ENCODE peak calls at places on chromosomes 7 and 10, in five cellular contexts. V, L, O, H and K are unnamed samples.

GRCh38 chr7:81469299-81470083 is 300.4 kb downstream of the HGF start:
- DNase-seq in V (no peak), H (no peak), O (no peak), L (no peak), K (no peak)

GRCh38 chr7:128076831-128077271 is 45.6 kb upstream of the LRRC4 start:
- DNase-seq in H (peak; percentile 65), O (no peak), V (peak; percentile 71), L (no peak), K (no peak)

GRCh38 chr10:22931948-22932347 is 4.1 kb downstream of the ARMC3 start:
- DNase-seq in H (no peak), L (peak; percentile 6), V (peak; percentile 32), O (no peak), K (peak; percentile 21)

GRCh38 chr10:132173185-132173584 is 13.6 kb upstream of the DPYSL4 start:
- DNase-seq in H (no peak), O (no peak), L (no peak), V (no peak), K (no peak)

GRCh38 chr7:133955208-133955607 is 171.9 kb upstream of the LRGUK start:
- DNase-seq in V (no peak), L (no peak), H (no peak), O (no peak), K (no peak)

GRCh38 chr10:29522038-29522855 is 112.5 kb downstream of the SVIL start:
- DNase-seq in V (no peak), L (no peak), H (no peak), O (no peak), K (no peak)

GRCh38 chr7:138876326-138876725 is 78.3 kb upstream of the ATP6V0A4 start:
- DNase-seq in H (no peak), V (no peak), O (no peak), L (no peak), K (no peak)

GRCh38 chr10:74058658-74059057 is 60.7 kb downstream of the VCL start:
- DNase-seq in H (no peak), L (peak; percentile 59), O (no peak), V (peak; percentile 46), K (no peak)

GRCh38 chr7:56062382-56062781 is 1.7 kb upstream of the SUMF2 start:
- DNase-seq in H (no peak), V (peak; percentile 33), O (peak; percentile 44), L (no peak), K (no peak)

GRCh38 chr7:78607099-78607498 is 808.5 kb downstream of the PHTF2 start:
- DNase-seq in H (no peak), O (no peak), V (peak; percentile 2), L (peak; percentile 15), K (no peak)

GRCh38 chr7:24580283-24580946 is 7.2 kb downstream of the PALS2 start:
- DNase-seq in L (no peak), V (no peak), O (no peak), H (no peak), K (no peak)

GRCh38 chr10:104323721-104324686 is 14.3 kb downstream of the ITPRIP start:
- DNase-seq in O (no peak), V (no peak), H (peak; percentile 50), L (no peak), K (no peak)

GRCh38 chr7:84200859-84201258 is 6.3 kb upstream of the SEMA3A start:
- DNase-seq in O (peak; percentile 36), L (no peak), H (no peak), V (no peak), K (no peak)

GRCh38 chr7:146146866-146147265 is 30.3 kb downstream of the CNTNAP2 start:
- DNase-seq in V (no peak), H (no peak), L (no peak), O (no peak), K (no peak)

GRCh38 chr7:135597181-135597925 is 39.6 kb downstream of the NUP205 start:
- DNase-seq in V (no peak), H (no peak), O (no peak), L (no peak), K (no peak)

GRCh38 chr7:139666501-139666900 is 111.3 kb downstream of the HIPK2 start:
- DNase-seq in L (no peak), V (no peak), O (no peak), H (no peak), K (no peak)

GRCh38 chr10:101330236-101331225 is 23.4 kb upstream of the BTRC start:
- DNase-seq in L (no peak), O (peak; percentile 15), V (no peak), H (no peak), K (peak; percentile 66)

GRCh38 chr7:149662591-149663095 is 110.7 kb downstream of the ZNF467 start:
- DNase-seq in V (peak; percentile 88), L (peak; percentile 80), H (no peak), O (no peak), K (no peak)

GRCh38 chr10:124560377-124560776 is 98.8 kb downstream of the LHPP start:
- DNase-seq in V (no peak), H (peak; percentile 88), L (no peak), O (peak; percentile 16), K (no peak)

GRCh38 chr7:144835166-144835611 is 664 bp downstream of the TPK1 start:
- DNase-seq in H (peak; percentile 72), L (peak; percentile 64), V (peak; percentile 45), O (no peak), K (no peak)

DNA sequence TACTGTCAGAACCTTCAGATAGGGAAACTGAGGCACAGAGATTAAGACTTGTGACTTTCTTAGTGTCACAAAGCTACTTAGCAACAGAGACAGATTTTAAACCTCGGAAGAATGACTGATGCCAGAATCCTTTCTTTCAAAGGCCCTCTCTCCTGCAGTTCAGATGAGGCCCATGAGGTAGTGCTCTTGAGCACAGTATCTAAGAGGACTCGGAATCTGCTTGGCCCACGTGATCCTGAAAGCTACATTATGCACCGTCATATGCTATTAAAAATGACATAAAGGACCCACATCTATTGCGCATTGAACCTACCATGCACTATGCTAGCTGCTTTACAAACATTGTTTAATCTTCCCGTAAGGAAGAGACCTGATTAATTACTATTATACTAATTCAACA is 355.9 kb downstream of the SFMBT2 start:
- DNase-seq in H (no peak), V (no peak), O (no peak), L (peak; percentile 28), K (peak; percentile 23)
- TF ChIP-seq CTCF in H (no peak), V (no peak), O (peak; percentile 52), L (peak; percentile 25), K (no peak)

GRCh38 chr7:16926283-16926682 is 44.5 kb upstream of the AGR3 start:
- DNase-seq in L (peak; percentile 28), V (peak; percentile 57), O (no peak), H (no peak), K (no peak)
- TF ChIP-seq CTCF in L (peak; percentile 49), V (peak; percentile 72), O (peak; percentile 81), H (peak; percentile 60), K (peak; percentile 74)

GRCh38 chr7:108248418-108248817 is 118.3 kb upstream of the LAMB4 start:
- DNase-seq in L (no peak), V (no peak), O (no peak), H (no peak), K (no peak)

GRCh38 chr7:108244110-108244509 is 113.9 kb upstream of the LAMB4 start:
- DNase-seq in L (no peak), H (no peak), O (no peak), V (no peak), K (no peak)

GRCh38 chr7:108247646-108248045 is 117.5 kb upstream of the LAMB4 start:
- DNase-seq in V (no peak), H (no peak), L (no peak), O (no peak), K (no peak)

GRCh38 chr7:108245523-108246226 is 115.5 kb upstream of the LAMB4 start:
- DNase-seq in V (no peak), H (no peak), L (no peak), O (no peak), K (no peak)

DNA sequence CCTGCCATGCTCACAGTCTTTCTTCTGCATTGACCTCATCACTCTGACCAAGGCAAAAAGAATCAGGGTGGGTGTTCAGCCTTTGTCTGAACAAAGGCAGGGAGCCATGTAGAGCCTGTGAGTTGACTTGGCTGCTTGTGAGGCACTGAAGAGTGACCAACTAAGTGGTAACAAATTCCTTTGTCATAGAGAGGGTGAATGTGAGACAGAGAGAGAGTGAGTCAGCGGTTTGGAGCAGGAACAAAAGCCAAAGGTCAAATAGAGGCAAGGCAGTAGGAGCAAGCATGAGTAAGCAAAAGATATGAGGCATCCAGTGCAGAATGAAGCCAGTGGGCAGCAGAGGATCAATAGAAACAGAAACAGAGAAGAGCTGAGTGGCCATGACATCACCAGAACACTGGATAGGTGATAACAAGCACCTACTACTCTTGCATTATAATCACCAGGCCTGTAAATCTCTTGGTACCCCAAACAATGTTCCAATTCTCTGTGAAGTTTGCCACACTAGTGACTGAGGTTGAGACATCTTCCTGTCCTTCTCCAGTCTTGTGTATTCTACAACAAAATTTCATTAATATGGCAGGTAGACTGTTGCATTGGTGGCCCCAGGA is 116.2 kb upstream of the LAMB4 start:
- DNase-seq in O (peak; percentile 70), V (peak; percentile 37), L (peak; percentile 27), H (peak; percentile 64), K (peak; percentile 59)
- TF ChIP-seq CTCF in O (no peak), V (no peak), L (no peak), H (no peak), K (no peak)

GRCh38 chr7:155210386-155210785 is 87.3 kb upstream of the INSIG1 start:
- DNase-seq in H (no peak), L (no peak), O (no peak), V (peak; percentile 67), K (no peak)
- TF ChIP-seq CTCF in H (no peak), L (no peak), O (no peak), V (peak; percentile 23), K (no peak)

GRCh38 chr10:10007972-10008371 is 1009.7 kb upstream of the CELF2 start:
- DNase-seq in V (no peak), H (no peak), O (no peak), L (peak; percentile 34), K (peak; percentile 3)
- TF ChIP-seq CTCF in V (no peak), H (no peak), O (no peak), L (no peak), K (no peak)